ENCODE peak calls at places on chromosomes 2 and 18, in five cellular contexts. I, L, M, K and B are unnamed samples.

GRCh38 chr2:184444217-184444616 is 154.1 kb upstream of the ZNF804A start:
- DNase-seq in I (no peak), L (no peak), M (no peak), K (peak; percentile 12), B (no peak)

GRCh38 chr18:28736223-28736622 is 559.3 kb upstream of the CDH2 start:
- DNase-seq in I (no peak), L (no peak), M (no peak), K (no peak), B (no peak)

GRCh38 chr2:27378809-27379290 is 1.7 kb downstream of the ZNF513 start:
- DNase-seq in I (no peak), L (no peak), M (no peak), K (no peak), B (no peak)

GRCh38 chr18:11407900-11408299 is 201.5 kb upstream of the SLC35G4 start:
- DNase-seq in I (no peak), L (no peak), M (no peak), K (no peak), B (no peak)

GRCh38 chr18:73099759-73100158 is 232.0 kb upstream of the NETO1 start:
- DNase-seq in I (no peak), L (no peak), M (no peak), K (no peak), B (no peak)

GRCh38 chr2:85888020-85888744 is 608 bp downstream of the ST3GAL5 start:
- DNase-seq in I (peak; percentile 75), L (peak; percentile 39), M (no peak), K (no peak), B (peak; percentile 42)

GRCh38 chr18:68114989-68115388 is 598.5 kb upstream of the DSEL start:
- DNase-seq in I (no peak), L (no peak), M (no peak), K (no peak), B (no peak)

GRCh38 chr2:24508878-24509277 is 17.8 kb downstream of the NCOA1 start:
- DNase-seq in I (no peak), L (no peak), M (no peak), K (no peak), B (no peak)

GRCh38 chr2:153420394-153420793 is 58.2 kb downstream of the RPRM start:
- DNase-seq in I (no peak), L (no peak), M (no peak), K (no peak), B (no peak)

GRCh38 chr2:236369606-236370005 is 105.4 kb upstream of the ASB18 start:
- DNase-seq in I (no peak), L (no peak), M (no peak), K (no peak), B (peak; percentile 68)

GRCh38 chr2:136932700-136933099 is 167.4 kb downstream of the THSD7B start:
- DNase-seq in I (no peak), L (peak; percentile 47), M (no peak), K (peak; percentile 61), B (no peak)

GRCh38 chr2:203594541-203594940 is 59.4 kb upstream of the RAPH1 start:
- DNase-seq in I (no peak), L (no peak), M (no peak), K (peak; percentile 61), B (no peak)

GRCh38 chr18:43601432-43601831 is 324.1 kb upstream of the SYT4 start:
- DNase-seq in I (no peak), L (no peak), M (no peak), K (no peak), B (no peak)

GRCh38 chr2:215489288-215489848 is 53.5 kb upstream of the FN1 start:
- DNase-seq in I (no peak), L (no peak), M (no peak), K (peak; percentile 10), B (no peak)

GRCh38 chr2:128315829-128316776 is 2.6 kb downstream of the HS6ST1 start:
- DNase-seq in I (peak; percentile 75), L (peak; percentile 41), M (no peak), K (no peak), B (no peak)

GRCh38 chr2:221581986-221582385 is 9.9 kb upstream of the EPHA4 start:
- DNase-seq in I (no peak), L (no peak), M (no peak), K (no peak), B (no peak)
- H3K27me3 ChIP-seq in I (no peaks in the 10 kb centered on the region), L (peaks cover 17% of the 10 kb centered on the region), M (no peaks in the 10 kb centered on the region), K (peaks cover 64% of the 10 kb centered on the region), B (no peaks in the 10 kb centered on the region)

GRCh38 chr2:64455545-64455944 is 1.6 kb downstream of the LGALSL start:
- DNase-seq in I (no peak), L (no peak), M (no peak), K (peak; percentile 45), B (no peak)
- H3K4me3 ChIP-seq in I (peak overlapping the region; percentile 58), L (peak overlapping the region; percentile 87), M (peak overlapping the region; percentile 85), K (peak overlapping the region; percentile 75), B (no peak overlapping the region)

GRCh38 chr2:109255594-109255993 is 126.6 kb downstream of the SH3RF3 start:
- DNase-seq in I (no peak), L (no peak), M (no peak), K (no peak), B (no peak)
- H3K27me3 ChIP-seq in I (no peaks in the 10 kb centered on the region), L (no peaks in the 10 kb centered on the region), M (no peaks in the 10 kb centered on the region), K (no peaks in the 10 kb centered on the region), B (no peaks in the 10 kb centered on the region)

DNA sequence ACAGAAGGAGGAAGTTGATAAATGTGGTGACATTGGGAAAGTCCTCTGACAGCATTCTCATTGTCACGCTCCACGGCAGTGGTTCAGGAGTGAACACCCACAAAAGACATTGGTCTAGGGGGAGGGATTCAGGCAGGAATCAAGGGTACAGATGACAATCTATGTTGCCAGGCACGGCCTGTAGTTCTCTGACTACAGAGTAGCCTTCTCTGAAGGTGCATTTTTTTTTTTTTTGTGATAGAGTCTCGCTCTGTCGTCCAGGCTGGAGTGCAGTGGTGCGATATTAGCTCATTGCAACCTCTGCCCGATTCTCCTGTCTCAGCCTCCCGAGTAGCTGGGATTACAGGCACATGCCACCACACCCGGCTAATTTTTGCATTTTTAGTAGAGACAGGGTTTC is 7.4 kb upstream of the MOB1A start:
- DNase-seq in I (peak; percentile 68), L (no peak), M (no peak), K (no peak), B (no peak)
- H3K4me3 ChIP-seq in I (no peak overlapping the region), L (no peak overlapping the region), M (no peak overlapping the region), K (no peak overlapping the region), B (no peak overlapping the region)